ENCODE peak calls at places on chromosomes 13 and 19, in eight cellular contexts. S is activated CD4-positive, alpha-beta T cell treated with anti-CD3 and anti-CD28 coated beads, Interleukin-2, amount 50 U/mL, for 24 hours; F is astrocyte of the spinal cord; I is foreskin melanocyte; Y is psoas muscle; C is HL-60; B is non-pigmented ciliary epithelial cell; V is lower lobe of right lung. H is an unnamed sample.

GRCh38 chr19:5338661-5339469 is 1.7 kb downstream of the PTPRS start:
- DNase-seq in B (no peak), F (no peak), C (peak; percentile 9), I (no peak), Y (no peak), S (no peak), V (no peak), H (no peak)

GRCh38 chr13:107458269-107458668 is 757.1 kb downstream of the LIG4 start:
- DNase-seq in V (no peak), Y (no peak), B (no peak), S (no peak), I (no peak), C (no peak), F (no peak), H (no peak)

GRCh38 chr13:57825066-57825465 is 193.5 kb downstream of the PCDH17 start:
- DNase-seq in F (no peak), V (no peak), I (no peak), C (no peak), Y (no peak), S (no peak), B (no peak), H (no peak)

GRCh38 chr19:17950310-17951150 is 16.4 kb upstream of the KCNN1 start:
- DNase-seq in B (no peak), C (no peak), I (no peak), F (no peak), Y (no peak), V (no peak), S (no peak), H (no peak)

GRCh38 chr13:26721251-26721939 is 39.2 kb downstream of the GPR12 start:
- DNase-seq in I (peak; percentile 23), Y (peak; percentile 59), F (peak; percentile 10), B (no peak), S (peak; percentile 1), V (no peak), C (peak; percentile 88), H (no peak)

GRCh38 chr13:59673301-59673700 is 490.4 kb downstream of the DIAPH3 start:
- DNase-seq in Y (no peak), I (no peak), B (no peak), C (no peak), V (no peak), S (no peak), F (peak; percentile 25), H (no peak)

GRCh38 chr13:78121001-78121400 is 202.4 kb upstream of the EDNRB start:
- DNase-seq in C (no peak), F (no peak), S (no peak), V (no peak), I (no peak), Y (no peak), B (no peak), H (no peak)

GRCh38 chr13:35179494-35179893 is 237.4 kb downstream of the NBEA start:
- DNase-seq in I (peak; percentile 57), C (no peak), S (no peak), B (no peak), F (no peak), V (no peak), Y (no peak), H (peak; percentile 64)

GRCh38 chr19:2556221-2557092 is 80.5 kb downstream of the GADD45B start:
- DNase-seq in B (no peak), Y (no peak), I (no peak), C (no peak), V (peak; percentile 47), S (no peak), F (no peak), H (no peak)

GRCh38 chr13:103031332-103031873 is 34.8 kb downstream of the SLC10A2 start:
- DNase-seq in S (no peak), B (no peak), F (no peak), Y (no peak), C (no peak), I (no peak), V (no peak), H (no peak)

GRCh38 chr19:53308339-53308811 is 25.2 kb upstream of the ZNF845 start:
- DNase-seq in S (no peak), Y (no peak), F (no peak), C (no peak), I (no peak), V (no peak), B (no peak), H (no peak)

GRCh38 chr13:80979035-80979641 is 638.2 kb upstream of the SPRY2 start:
- DNase-seq in Y (no peak), I (peak; percentile 41), C (peak; percentile 75), S (no peak), F (peak; percentile 74), B (no peak), V (peak; percentile 38), H (no peak)

GRCh38 chr13:28136916-28137315 is 1.4 kb upstream of the PAN3 start:
- DNase-seq in C (peak; percentile 43), I (no peak), S (no peak), V (no peak), Y (no peak), F (no peak), B (no peak), H (no peak)

GRCh38 chr19:53621885-53622710 is 9.7 kb upstream of the DPRX start:
- DNase-seq in C (no peak), V (no peak), Y (no peak), I (no peak), F (no peak), B (no peak), S (no peak), H (no peak)

GRCh38 chr19:17220207-17220758 is 5.1 kb downstream of the USE1 start:
- DNase-seq in Y (peak; percentile 69), C (no peak), F (peak; percentile 79), I (no peak), B (no peak), S (no peak), V (no peak), H (peak; percentile 24)

GRCh38 chr13:110554227-110554836 is 7.2 kb downstream of the RAB20 start:
- DNase-seq in Y (no peak), V (no peak), I (no peak), C (no peak), S (no peak), B (no peak), F (no peak), H (no peak)

GRCh38 chr19:3785938-3786824 is at the start of gene MATK:
- DNase-seq in B (no peak), V (no peak), C (peak; percentile 75), I (no peak), Y (no peak), S (peak; percentile 8), F (no peak), H (no peak)

GRCh38 chr13:78601124-78601885 is 2.0 kb downstream of the POU4F1 start:
- DNase-seq in S (no peak), C (peak; percentile 19), I (no peak), V (no peak), F (no peak), B (no peak), Y (no peak), H (no peak)

GRCh38 chr13:85040176-85040660 is 759.0 kb downstream of the SLITRK6 start:
- DNase-seq in C (no peak), B (no peak), V (no peak), Y (no peak), F (no peak), I (no peak), S (no peak), H (no peak)

GRCh38 chr19:40596608-40597328 is 4.4 kb upstream of the LTBP4 start:
- DNase-seq in F (peak; percentile 59), C (no peak), Y (peak; percentile 75), I (no peak), B (no peak), V (peak; percentile 77), S (no peak), H (no peak)

GRCh38 chr19:10206226-10206873 is 11.6 kb upstream of the DNMT1 start:
- DNase-seq in S (no peak), I (no peak), C (no peak), B (no peak), V (peak; percentile 72), F (peak; percentile 67), Y (no peak), H (no peak)

GRCh38 chr13:41413907-41414306 is 43.4 kb upstream of the RGCC start:
- DNase-seq in B (no peak), Y (no peak), I (no peak), S (no peak), F (no peak), V (no peak), C (no peak), H (no peak)

GRCh38 chr13:75643693-75644092 is 7.6 kb downstream of the LMO7 start:
- DNase-seq in S (no peak), Y (no peak), F (no peak), V (no peak), C (no peak), B (no peak), I (no peak), H (no peak)

GRCh38 chr13:94128430-94128829 is 351.1 kb downstream of the DCT start:
- DNase-seq in I (no peak), V (no peak), B (no peak), C (no peak), Y (peak; percentile 51), F (no peak), S (no peak), H (no peak)

GRCh38 chr19:47598407-47599349 is 10.3 kb upstream of the BICRA start:
- DNase-seq in C (no peak), F (peak; percentile 97), B (peak; percentile 86), I (peak; percentile 94), Y (peak; percentile 66), V (no peak), S (no peak), H (peak; percentile 95)

GRCh38 chr13:40640845-40641458 is 25.5 kb downstream of the FOXO1 start:
- DNase-seq in V (no peak), Y (peak; percentile 63), C (peak; percentile 12), S (no peak), I (no peak), B (no peak), F (no peak), H (no peak)

GRCh38 chr19:49468746-49469447 is 5.1 kb upstream of the FLT3LG start:
- DNase-seq in V (no peak), I (no peak), S (no peak), B (no peak), C (peak; percentile 52), F (peak; percentile 46), Y (peak; percentile 91), H (peak; percentile 42)

GRCh38 chr19:858284-858683 is 1.2 kb upstream of the CFD start:
- DNase-seq in I (no peak), V (no peak), B (no peak), C (no peak), S (no peak), Y (no peak), F (no peak), H (no peak)

GRCh38 chr19:39919976-39920375 is 14.5 kb downstream of the FCGBP start:
- DNase-seq in Y (no peak), S (no peak), F (no peak), C (no peak), B (no peak), I (no peak), V (no peak), H (no peak)

GRCh38 chr19:51837145-51837544 is 42.2 kb downstream of the FPR3 start:
- DNase-seq in Y (no peak), C (no peak), I (no peak), B (no peak), F (no peak), V (no peak), S (no peak), H (no peak)

GRCh38 chr19:38564981-38565685 is 52.6 kb downstream of the MAP4K1 start:
- DNase-seq in V (no peak), F (no peak), I (no peak), S (no peak), B (no peak), C (no peak), Y (peak; percentile 51), H (no peak)

GRCh38 chr13:59531571-59532091 is 632.1 kb downstream of the DIAPH3 start:
- DNase-seq in B (peak; percentile 65), F (peak; percentile 90), I (peak; percentile 38), S (no peak), C (peak; percentile 84), Y (peak; percentile 73), V (peak; percentile 67), H (no peak)

H was measured in GM04503.